ENCODE peak calls at places on chromosomes 4 and X, in five cellular contexts. E is activated naive CD8-positive, alpha-beta T cell treated with anti-CD3 and anti-CD28 coated beads for 36 hours; G is Right ventricle myocardium superior; A is MV-4-11; X is adipocyte. O is an unnamed sample.

GRCh38 chrX:1248381-1249061 is 20.1 kb upstream of the CSF2RA start:
- DNase-seq in E (peak; percentile 45), G (peak; percentile 43), A (peak; percentile 21), X (peak; percentile 18), O (peak; percentile 59)

GRCh38 chr4:81118086-81118485 is 87.6 kb downstream of the BMP3 start:
- DNase-seq in E (no peak), G (no peak), A (no peak), X (no peak), O (no peak)

GRCh38 chr4:38925492-38926418 is 58.1 kb downstream of the FAM114A1 start:
- DNase-seq in E (no peak), G (no peak), A (no peak), X (no peak), O (no peak)

GRCh38 chr4:6193399-6193798 is 7.0 kb downstream of the JAKMIP1 start:
- DNase-seq in E (no peak), G (no peak), A (no peak), X (no peak), O (no peak)

GRCh38 chrX:11704725-11705495 is 39.2 kb upstream of the ARHGAP6 start:
- DNase-seq in E (no peak), G (no peak), A (no peak), X (no peak), O (no peak)

GRCh38 chr4:158769175-158769831 is 477 bp downstream of the FNIP2 start:
- DNase-seq in E (peak; percentile 51), G (peak; percentile 72), A (no peak), X (peak; percentile 71), O (peak; percentile 54)

GRCh38 chr4:135277116-135277979 is 1075.8 kb upstream of the PABPC4L start:
- DNase-seq in E (no peak), G (no peak), A (no peak), X (peak; percentile 60), O (no peak)

GRCh38 chrX:110338850-110339373 is 19.7 kb upstream of the RTL9 start:
- DNase-seq in E (no peak), G (no peak), A (peak; percentile 12), X (no peak), O (no peak)

GRCh38 chr4:41505161-41505653 is 32.8 kb upstream of the LIMCH1 start:
- DNase-seq in E (no peak), G (no peak), A (no peak), X (peak; percentile 10), O (peak; percentile 34)

GRCh38 chr4:88858752-88859151 is 161.1 kb upstream of the NAP1L5 start:
- DNase-seq in E (no peak), G (no peak), A (peak; percentile 98), X (no peak), O (no peak)

GRCh38 chr4:71356924-71357663 is 18.3 kb downstream of the SLC4A4 start:
- DNase-seq in E (no peak), G (no peak), A (no peak), X (no peak), O (no peak)

GRCh38 chrX:77061022-77061421 is 386.2 kb upstream of the FGF16 start:
- DNase-seq in E (no peak), G (no peak), A (no peak), X (no peak), O (no peak)

GRCh38 chrX:74259879-74260491 is 44.0 kb upstream of the ZCCHC13 start:
- DNase-seq in E (no peak), G (no peak), A (no peak), X (no peak), O (no peak)

GRCh38 chr4:164648151-164648848 is 105.6 kb upstream of the SMIM31 start:
- DNase-seq in E (no peak), G (no peak), A (no peak), X (no peak), O (no peak)

GRCh38 chrX:150692296-150692695 is 900 bp upstream of the MTMR1 start:
- DNase-seq in E (no peak), G (no peak), A (no peak), X (no peak), O (peak; percentile 18)

GRCh38 chrX:153968754-153969124 is 2.9 kb downstream of the HCFC1 start:
- DNase-seq in E (peak; percentile 54), G (no peak), A (peak; percentile 4), X (peak; percentile 33), O (no peak)

GRCh38 chrX:153161952-153162351 is 17.1 kb upstream of the MAGEA1 start:
- DNase-seq in E (no peak), G (no peak), A (no peak), X (no peak), O (no peak)

GRCh38 chrX:39957816-39958561 is 139.8 kb downstream of the BCOR start:
- DNase-seq in E (no peak), G (no peak), A (no peak), X (peak; percentile 17), O (no peak)

GRCh38 chr4:26779224-26779623 is 81.4 kb upstream of the STIM2 start:
- DNase-seq in E (no peak), G (no peak), A (no peak), X (no peak), O (no peak)

GRCh38 chr4:185665655-185666054 is 130.3 kb upstream of the PDLIM3 start:
- DNase-seq in E (no peak), G (no peak), A (no peak), X (no peak), O (peak; percentile 31)

GRCh38 chr4:154836030-154836429 is 55.0 kb downstream of the RBM46 start:
- DNase-seq in E (no peak), G (no peak), A (no peak), X (no peak), O (no peak)

GRCh38 chr4:25500626-25501318 is 123.7 kb downstream of the ANAPC4 start:
- DNase-seq in E (no peak), G (no peak), A (no peak), X (no peak), O (peak; percentile 75)

GRCh38 chr4:15778191-15778741 is at the start of gene CD38:
- DNase-seq in E (peak; percentile 69), G (peak; percentile 58), A (peak; percentile 69), X (no peak), O (no peak)

GRCh38 chr4:185275501-185275900 is 66.1 kb downstream of the SNX25 start:
- DNase-seq in E (no peak), G (no peak), A (no peak), X (no peak), O (no peak)

GRCh38 chr4:30716158-30716557 is 4.0 kb upstream of the PCDH7 start:
- DNase-seq in E (no peak), G (no peak), A (peak; percentile 36), X (peak; percentile 80), O (peak; percentile 6)

GRCh38 chr4:164926301-164926700 is 49.3 kb downstream of the APELA start:
- DNase-seq in E (no peak), G (no peak), A (no peak), X (peak; percentile 39), O (no peak)

GRCh38 chr4:105895324-105895608 is at the start of gene NPNT:
- DNase-seq in E (peak; percentile 4), G (no peak), A (no peak), X (peak; percentile 46), O (no peak)

GRCh38 chr4:6944311-6945051 is 34.9 kb downstream of the TBC1D14 start:
- DNase-seq in E (no peak), G (no peak), A (no peak), X (no peak), O (peak; percentile 47)

GRCh38 chrX:107826286-107827136 is 845 bp downstream of the MID2 start:
- DNase-seq in E (peak; percentile 36), G (peak; percentile 47), A (no peak), X (peak; percentile 69), O (peak; percentile 33)

GRCh38 chr4:38102942-38103604 is 142.9 kb downstream of the PTTG2 start:
- DNase-seq in E (no peak), G (no peak), A (no peak), X (no peak), O (no peak)

GRCh38 chr4:176217510-176217909 is 22.1 kb upstream of the SPATA4 start:
- DNase-seq in E (no peak), G (no peak), A (no peak), X (no peak), O (no peak)

GRCh38 chrX:20393944-20394343 is 127.2 kb upstream of the RPS6KA3 start:
- DNase-seq in E (no peak), G (no peak), A (no peak), X (peak; percentile 66), O (no peak)

GRCh38 chr4:184282251-184282713 is 64.6 kb upstream of the ENPP6 start:
- DNase-seq in E (peak; percentile 76), G (no peak), A (peak; percentile 6), X (no peak), O (no peak)

GRCh38 chr4:78297075-78297815 is 240.1 kb downstream of the FRAS1 start:
- DNase-seq in E (no peak), G (no peak), A (peak; percentile 54), X (peak; percentile 83), O (no peak)

GRCh38 chrX:11380187-11380586 is 87.0 kb downstream of the AMELX start:
- DNase-seq in E (no peak), G (no peak), A (no peak), X (no peak), O (no peak)

GRCh38 chrX:19760345-19760744 is 127.1 kb downstream of the SH3KBP1 start:
- DNase-seq in E (no peak), G (no peak), A (no peak), X (no peak), O (no peak)